ENCODE peak calls at places on chromosome 10, in eight cellular contexts. U is activated naive CD8-positive, alpha-beta T cell treated with anti-CD3 and anti-CD28 coated beads, Interleukin-2, amount 50 U/mL, for 24 hours; Z is left lung; M is non-pigmented ciliary epithelial cell; D is psoas muscle; I is HL-60; J is stimulated activated CD4-positive, alpha-beta T cell treated with anti-CD3 and anti-CD28 coated beads, TNF-alpha, amount 100 ng/mL, for 24 hours; B is stimulated activated CD8-positive, alpha-beta memory T cell treated with anti-CD3 and anti-CD28 coated beads, Interleukin-4, amount 100 ng/mL, for 1 hour. G is an unnamed sample.

GRCh38 chr10:43444313-43444712 is 7.4 kb downstream of the ZNF487 start:
- DNase-seq in U (no peak), Z (no peak), M (no peak), D (no peak), I (no peak), J (no peak), B (no peak), G (no peak)

GRCh38 chr10:123507298-123507697 is 158.9 kb upstream of the GPR26 start:
- DNase-seq in U (no peak), Z (no peak), M (no peak), D (no peak), I (no peak), J (no peak), B (no peak), G (no peak)

GRCh38 chr10:43773736-43774135 is 125.1 kb upstream of the ZNF32 start:
- DNase-seq in U (no peak), Z (no peak), M (no peak), D (no peak), I (no peak), J (no peak), B (no peak), G (no peak)

GRCh38 chr10:75924309-75924920 is 493.0 kb downstream of the LRMDA start:
- DNase-seq in U (no peak), Z (no peak), M (no peak), D (no peak), I (no peak), J (no peak), B (no peak), G (no peak)

GRCh38 chr10:24718031-24718855 is 5.4 kb downstream of the ARHGAP21 start:
- DNase-seq in U (no peak), Z (no peak), M (peak), D (no peak), I (no peak), J (no peak), B (no peak), G (peak)

GRCh38 chr10:83917519-83918506 is 221.5 kb upstream of the GHITM start:
- DNase-seq in U (peak), Z (no peak), M (no peak), D (no peak), I (peak), J (peak), B (no peak), G (no peak)

GRCh38 chr10:133405844-133406527 is 12.0 kb downstream of the MTG1 start:
- DNase-seq in U (no peak), Z (no peak), M (no peak), D (no peak), I (no peak), J (no peak), B (no peak), G (no peak)

GRCh38 chr10:36450385-36450784 is 675.0 kb upstream of the ANKRD30A start:
- DNase-seq in U (no peak), Z (no peak), M (peak), D (no peak), I (no peak), J (no peak), B (no peak), G (peak)

GRCh38 chr10:63013755-63014154 is 119.4 kb upstream of the NRBF2 start:
- DNase-seq in U (no peak), Z (no peak), M (no peak), D (no peak), I (no peak), J (no peak), B (no peak), G (no peak)

GRCh38 chr10:84822926-84823325 is 494.5 kb downstream of the CCSER2 start:
- DNase-seq in U (no peak), Z (no peak), M (no peak), D (no peak), I (no peak), J (no peak), B (no peak), G (no peak)

GRCh38 chr10:91156196-91156595 is 64.3 kb upstream of the PCGF5 start:
- DNase-seq in U (no peak), Z (no peak), M (no peak), D (no peak), I (no peak), J (no peak), B (no peak), G (no peak)

GRCh38 chr10:112715581-112715980 is 234.5 kb upstream of the TCF7L2 start:
- DNase-seq in U (no peak), Z (no peak), M (no peak), D (no peak), I (no peak), J (no peak), B (no peak), G (no peak)